ENCODE peak calls at places on chromosomes 12 and 14, in five cellular contexts. One of them, this sample, is unnamed.

GRCh38 chr12:92065018-92065499 is 80.6 kb downstream of the BTG1 start:
- DNase-seq in GM12864: peak; percentile 62
- DNase-seq in MM.1S: peak; percentile 46
- DNase-seq in progenitor cell of endocrine pancreas: no peak
- DNase-seq in nephron progenitor cell: no peak
- DNase-seq in this sample: no peak

GRCh38 chr14:37045340-37046061 is 126.9 kb downstream of the SLC25A21 start:
- DNase-seq in nephron progenitor cell: no peak
- DNase-seq in progenitor cell of endocrine pancreas: no peak
- DNase-seq in MM.1S: peak; percentile 27
- DNase-seq in GM12864: no peak
- DNase-seq in this sample: no peak

GRCh38 chr12:9793774-9794395 is 33.2 kb upstream of the CD69 start:
- DNase-seq in MM.1S: no peak
- DNase-seq in nephron progenitor cell: no peak
- DNase-seq in GM12864: no peak
- DNase-seq in progenitor cell of endocrine pancreas: no peak
- DNase-seq in this sample: no peak

GRCh38 chr14:31109257-31109656 is 83.1 kb upstream of the STRN3 start:
- DNase-seq in MM.1S: no peak
- DNase-seq in GM12864: no peak
- DNase-seq in nephron progenitor cell: no peak
- DNase-seq in progenitor cell of endocrine pancreas: no peak
- DNase-seq in this sample: no peak

GRCh38 chr14:21541413-21542074 is 15.4 kb upstream of the SALL2 start:
- DNase-seq in MM.1S: no peak
- DNase-seq in progenitor cell of endocrine pancreas: no peak
- DNase-seq in GM12864: no peak
- DNase-seq in nephron progenitor cell: no peak
- DNase-seq in this sample: no peak

GRCh38 chr12:113246478-113247122 is 25.3 kb downstream of the TPCN1 start:
- DNase-seq in progenitor cell of endocrine pancreas: no peak
- DNase-seq in nephron progenitor cell: peak; percentile 46
- DNase-seq in MM.1S: no peak
- DNase-seq in GM12864: no peak
- DNase-seq in this sample: no peak

GRCh38 chr12:12804011-12804410 is 9.1 kb upstream of the DDX47 start:
- DNase-seq in GM12864: no peak
- DNase-seq in MM.1S: no peak
- DNase-seq in nephron progenitor cell: no peak
- DNase-seq in progenitor cell of endocrine pancreas: no peak
- DNase-seq in this sample: no peak

GRCh38 chr12:2624543-2625266 is 170.1 kb upstream of the FKBP4 start:
- DNase-seq in progenitor cell of endocrine pancreas: no peak
- DNase-seq in MM.1S: no peak
- DNase-seq in nephron progenitor cell: peak; percentile 45
- DNase-seq in GM12864: no peak
- DNase-seq in this sample: no peak

GRCh38 chr14:51657762-51658161 is 6.1 kb downstream of the FRMD6 start:
- DNase-seq in nephron progenitor cell: no peak
- DNase-seq in progenitor cell of endocrine pancreas: no peak
- DNase-seq in MM.1S: no peak
- DNase-seq in GM12864: no peak
- DNase-seq in this sample: no peak

DNA sequence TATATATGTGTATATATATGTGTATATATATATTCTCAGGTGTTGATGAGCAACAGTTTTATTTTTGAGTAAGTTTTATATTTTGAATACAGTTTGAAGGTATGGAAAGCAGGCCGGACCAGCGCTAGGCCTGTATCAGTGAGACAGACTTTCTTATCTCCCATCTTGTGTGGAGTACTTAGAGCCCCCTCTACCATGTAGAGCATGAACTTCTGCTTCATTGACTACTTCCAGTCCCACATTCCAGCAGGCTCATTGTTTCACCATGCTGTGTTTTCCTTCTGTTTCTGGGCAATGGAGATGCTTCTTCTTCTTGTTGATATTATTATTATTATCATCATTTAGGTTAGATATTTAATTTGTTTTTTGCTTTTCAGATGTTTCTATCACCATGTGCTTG is 76.4 kb downstream of the SLC16A7 start:
- DNase-seq in MM.1S: no peak
- DNase-seq in GM12864: no peak
- DNase-seq in nephron progenitor cell: no peak
- DNase-seq in progenitor cell of endocrine pancreas: no peak
- DNase-seq in this sample: no peak
- TF ChIP-seq CTCF in MM.1S: no peak
- TF ChIP-seq CTCF in GM12864: no peak
- TF ChIP-seq CTCF in nephron progenitor cell: no peak
- TF ChIP-seq CTCF in progenitor cell of endocrine pancreas: no peak
- TF ChIP-seq CTCF in this sample: no peak

GRCh38 chr12:93742086-93742934 is 65.1 kb downstream of the CRADD start:
- DNase-seq in GM12864: no peak
- DNase-seq in progenitor cell of endocrine pancreas: peak; percentile 37
- DNase-seq in nephron progenitor cell: peak; percentile 65
- DNase-seq in MM.1S: peak; percentile 76
- DNase-seq in this sample: peak; percentile 82
- TF ChIP-seq CTCF in GM12864: no peak
- TF ChIP-seq CTCF in progenitor cell of endocrine pancreas: peak; percentile 32
- TF ChIP-seq CTCF in nephron progenitor cell: no peak
- TF ChIP-seq CTCF in MM.1S: peak; percentile 31
- TF ChIP-seq CTCF in this sample: peak; percentile 65

DNA sequence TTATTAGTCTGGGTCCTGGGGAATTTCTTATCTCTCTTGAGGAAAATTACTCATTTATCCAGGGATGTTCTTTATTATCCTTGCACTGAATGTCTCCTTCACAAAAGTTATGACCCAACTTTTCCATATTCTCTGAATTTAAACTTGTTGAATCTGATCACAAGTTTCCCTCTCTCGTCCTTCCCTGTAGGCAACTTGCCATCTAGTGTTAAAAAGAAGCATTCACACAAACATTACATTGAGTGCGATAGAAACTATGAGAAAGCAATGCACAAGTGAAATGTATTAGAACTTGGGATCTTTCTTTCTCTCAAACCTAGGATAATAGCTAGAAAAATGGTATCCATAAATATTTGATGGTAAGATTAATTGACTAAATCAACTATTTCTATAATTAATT is 608.4 kb downstream of the FSCB start:
- DNase-seq in nephron progenitor cell: no peak
- DNase-seq in progenitor cell of endocrine pancreas: no peak
- DNase-seq in MM.1S: no peak
- DNase-seq in GM12864: no peak
- DNase-seq in this sample: no peak
- TF ChIP-seq CTCF in nephron progenitor cell: no peak
- TF ChIP-seq CTCF in progenitor cell of endocrine pancreas: peak; percentile 49
- TF ChIP-seq CTCF in MM.1S: peak; percentile 6
- TF ChIP-seq CTCF in GM12864: no peak
- TF ChIP-seq CTCF in this sample: no peak

DNA sequence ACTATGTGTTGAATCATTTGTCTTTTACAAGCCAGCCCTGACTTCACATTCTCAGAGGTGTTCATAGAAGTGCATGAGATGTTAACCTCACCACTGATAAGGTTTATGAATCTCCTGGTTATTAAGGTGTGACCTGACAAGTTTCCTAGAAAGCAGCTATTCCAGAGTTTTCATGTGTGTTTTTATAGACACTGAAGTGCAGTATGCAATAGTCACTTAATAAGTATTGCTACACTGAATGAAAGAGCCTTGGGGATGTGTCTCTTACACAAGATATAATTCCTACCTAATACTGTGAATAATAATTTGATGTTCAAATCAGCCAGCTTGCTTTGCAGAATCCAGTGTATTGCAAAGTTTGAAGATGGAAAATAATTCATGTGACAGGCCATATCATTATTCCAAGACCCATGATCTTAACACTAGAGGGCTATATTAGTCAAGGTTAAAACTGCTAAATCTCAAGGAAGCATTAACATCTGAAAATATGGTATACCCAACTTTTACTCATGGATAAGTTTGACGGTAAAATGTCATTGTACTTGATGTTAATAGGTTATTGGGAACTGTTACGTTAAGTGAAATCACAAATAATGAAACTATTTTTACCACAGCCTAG is 13.0 kb downstream of the SLC25A3 start:
- DNase-seq in MM.1S: no peak
- DNase-seq in progenitor cell of endocrine pancreas: no peak
- DNase-seq in nephron progenitor cell: no peak
- DNase-seq in GM12864: no peak
- DNase-seq in this sample: no peak
- TF ChIP-seq CTCF in MM.1S: no peak
- TF ChIP-seq CTCF in progenitor cell of endocrine pancreas: no peak
- TF ChIP-seq CTCF in nephron progenitor cell: no peak
- TF ChIP-seq CTCF in GM12864: no peak
- TF ChIP-seq CTCF in this sample: peak; percentile 22

GRCh38 chr12:21694660-21695059 is 37.0 kb upstream of the LDHB start:
- DNase-seq in GM12864: no peak
- DNase-seq in progenitor cell of endocrine pancreas: no peak
- DNase-seq in nephron progenitor cell: no peak
- DNase-seq in MM.1S: no peak
- DNase-seq in this sample: no peak

GRCh38 chr12:21699851-21700250 is 42.2 kb upstream of the LDHB start:
- DNase-seq in progenitor cell of endocrine pancreas: no peak
- DNase-seq in MM.1S: no peak
- DNase-seq in GM12864: no peak
- DNase-seq in nephron progenitor cell: no peak
- DNase-seq in this sample: no peak

GRCh38 chr12:21696603-21697002 is 39.0 kb upstream of the LDHB start:
- DNase-seq in nephron progenitor cell: no peak
- DNase-seq in progenitor cell of endocrine pancreas: no peak
- DNase-seq in GM12864: no peak
- DNase-seq in MM.1S: no peak
- DNase-seq in this sample: no peak

GRCh38 chr12:21695896-21696295 is 38.3 kb upstream of the LDHB start:
- DNase-seq in GM12864: no peak
- DNase-seq in nephron progenitor cell: no peak
- DNase-seq in MM.1S: no peak
- DNase-seq in progenitor cell of endocrine pancreas: no peak
- DNase-seq in this sample: no peak

DNA sequence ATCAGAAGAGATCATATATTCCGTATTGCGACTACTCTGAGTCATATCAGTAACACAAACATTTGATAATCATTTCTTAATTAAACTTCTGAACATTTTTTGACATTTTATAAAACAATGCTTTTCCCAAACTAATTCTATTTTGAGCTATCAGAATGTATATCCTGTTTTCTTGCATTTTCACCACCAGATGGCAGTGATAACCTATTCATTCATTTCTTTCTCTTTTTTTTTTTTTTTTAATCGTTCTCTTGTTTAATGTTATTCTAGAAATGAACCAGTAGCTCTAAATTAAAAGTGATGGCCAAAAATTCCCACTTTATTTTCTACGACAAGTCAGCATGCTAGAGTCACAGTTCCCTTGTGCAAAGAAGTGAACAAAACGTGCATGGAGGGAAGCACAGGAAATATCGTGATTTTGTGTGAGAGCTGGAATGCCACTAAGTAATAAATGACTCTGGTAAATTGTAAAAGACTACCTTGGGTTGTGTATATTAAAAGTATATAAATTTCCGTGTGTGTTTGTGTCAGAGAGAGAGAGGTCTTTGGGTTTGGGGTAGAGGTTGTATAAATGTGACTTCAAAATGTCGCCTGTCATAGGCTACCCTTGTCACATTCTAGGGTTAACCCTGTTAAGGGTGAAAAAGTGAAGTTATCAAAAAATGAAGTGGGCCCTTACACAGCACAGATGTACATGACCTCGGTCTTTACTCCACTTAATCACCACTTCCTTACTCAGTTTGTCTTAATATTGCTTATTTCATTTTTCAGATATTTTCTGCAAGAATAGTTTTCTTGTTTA is 40.4 kb upstream of the LDHB start:
- DNase-seq in GM12864: no peak
- DNase-seq in nephron progenitor cell: no peak
- DNase-seq in progenitor cell of endocrine pancreas: no peak
- DNase-seq in MM.1S: peak; percentile 28
- DNase-seq in this sample: no peak
- TF ChIP-seq CTCF in GM12864: peak; percentile 18
- TF ChIP-seq CTCF in nephron progenitor cell: peak; percentile 70
- TF ChIP-seq CTCF in progenitor cell of endocrine pancreas: peak; percentile 97
- TF ChIP-seq CTCF in MM.1S: peak; percentile 65
- TF ChIP-seq CTCF in this sample: peak; percentile 39